ENCODE peak calls at places on chromosomes 2 and 18, in nine cellular contexts. V, A, K, O, M, G, W, I and B are unnamed samples.

GRCh38 chr2:61750624-61751023 is 103.2 kb downstream of the FAM161A start:
- DNase-seq in W (no peak), O (no peak), G (peak; percentile 74), A (peak; percentile 63), V (no peak), K (no peak), I (no peak), M (no peak), B (no peak)

GRCh38 chr2:16043627-16044026 is 103.3 kb downstream of the MYCN start:
- DNase-seq in A (no peak), M (no peak), V (no peak), K (no peak), G (no peak), I (no peak), W (no peak), O (no peak), B (no peak)

GRCh38 chr18:11489266-11489899 is 120.0 kb upstream of the SLC35G4 start:
- DNase-seq in W (no peak), V (no peak), A (no peak), M (no peak), G (no peak), K (no peak), I (no peak), O (no peak), B (no peak)

GRCh38 chr18:70645971-70646370 is 357.1 kb downstream of the SOCS6 start:
- DNase-seq in K (no peak), I (no peak), G (no peak), W (no peak), M (no peak), A (no peak), O (no peak), V (no peak), B (no peak)

GRCh38 chr2:64203131-64204005 is 59.1 kb upstream of the PELI1 start:
- DNase-seq in I (peak; percentile 18), K (no peak), G (peak; percentile 71), A (no peak), M (no peak), V (peak; percentile 41), W (no peak), O (no peak), B (no peak)

GRCh38 chr2:180983468-180984388 is 3.3 kb downstream of the UBE2E3 start:
- DNase-seq in V (peak; percentile 42), G (peak; percentile 68), M (no peak), I (peak; percentile 73), A (peak; percentile 74), W (no peak), O (peak; percentile 50), K (peak; percentile 16), B (peak; percentile 20)

GRCh38 chr2:42200534-42201227 is 31.5 kb downstream of the EML4 start:
- DNase-seq in A (peak; percentile 85), V (peak; percentile 67), I (no peak), K (no peak), M (no peak), O (no peak), G (peak; percentile 79), W (no peak), B (no peak)

GRCh38 chr2:156593011-156593921 is 157.1 kb downstream of the GPD2 start:
- DNase-seq in I (peak; percentile 5), W (no peak), A (no peak), O (no peak), V (no peak), K (no peak), M (no peak), G (no peak), B (no peak)

GRCh38 chr18:56245856-56246575 is 392.4 kb downstream of the TXNL1 start:
- DNase-seq in W (no peak), I (no peak), K (no peak), V (peak; percentile 20), O (no peak), G (peak; percentile 82), M (no peak), A (peak; percentile 50), B (no peak)

GRCh38 chr2:101617786-101618185 is 79.7 kb upstream of the MAP4K4 start:
- DNase-seq in G (peak; percentile 55), K (no peak), W (no peak), O (no peak), A (no peak), V (peak; percentile 19), I (no peak), M (no peak), B (no peak)

GRCh38 chr18:26710460-26711096 is 154.9 kb downstream of the AQP4 start:
- DNase-seq in O (no peak), M (no peak), W (no peak), V (no peak), I (no peak), K (no peak), G (no peak), A (no peak), B (peak; percentile 34)

GRCh38 chr2:181058378-181059269 is 78.2 kb downstream of the UBE2E3 start:
- DNase-seq in I (peak; percentile 46), G (no peak), W (no peak), A (peak; percentile 34), O (no peak), V (no peak), M (peak; percentile 24), K (no peak), B (peak; percentile 68)

GRCh38 chr18:68992719-68993482 is 195.0 kb downstream of the CCDC102B start:
- DNase-seq in K (no peak), M (no peak), G (no peak), V (no peak), A (no peak), O (no peak), I (no peak), W (no peak), B (peak; percentile 6)

GRCh38 chr2:110216803-110217202 is 4.5 kb upstream of the MTLN start:
- DNase-seq in I (no peak), O (no peak), G (peak; percentile 18), A (no peak), W (no peak), V (no peak), M (no peak), K (no peak), B (no peak)

GRCh38 chr18:45528712-45529336 is 86.5 kb upstream of the SLC14A2 start:
- DNase-seq in I (no peak), V (no peak), G (no peak), K (no peak), W (no peak), O (no peak), M (no peak), A (no peak), B (no peak)

GRCh38 chr2:222576390-222577081 is 79.4 kb downstream of the FARSB start:
- DNase-seq in A (no peak), W (no peak), K (no peak), V (no peak), O (no peak), M (no peak), G (no peak), I (no peak), B (no peak)

GRCh38 chr2:222569826-222570225 is 86.1 kb downstream of the FARSB start:
- DNase-seq in V (no peak), K (no peak), A (no peak), I (no peak), G (peak; percentile 43), W (no peak), O (no peak), M (no peak), B (no peak)

GRCh38 chr2:222572264-222572721 is 83.6 kb downstream of the FARSB start:
- DNase-seq in I (no peak), O (no peak), A (peak; percentile 21), W (no peak), M (no peak), G (no peak), K (no peak), V (no peak), B (no peak)

GRCh38 chr2:222575618-222576017 is 80.3 kb downstream of the FARSB start:
- DNase-seq in I (no peak), W (no peak), G (no peak), M (no peak), V (no peak), A (no peak), O (no peak), K (no peak), B (no peak)

GRCh38 chr2:222572761-222573174 is 83.1 kb downstream of the FARSB start:
- DNase-seq in W (no peak), I (peak; percentile 47), V (no peak), K (no peak), G (peak; percentile 71), A (peak; percentile 73), M (no peak), O (no peak), B (no peak)
- TF ChIP-seq CTCF in W (no peak), I (no peak), V (no peak), K (no peak), G (no peak), A (no peak), M (no peak), O (no peak), B (no peak)

DNA sequence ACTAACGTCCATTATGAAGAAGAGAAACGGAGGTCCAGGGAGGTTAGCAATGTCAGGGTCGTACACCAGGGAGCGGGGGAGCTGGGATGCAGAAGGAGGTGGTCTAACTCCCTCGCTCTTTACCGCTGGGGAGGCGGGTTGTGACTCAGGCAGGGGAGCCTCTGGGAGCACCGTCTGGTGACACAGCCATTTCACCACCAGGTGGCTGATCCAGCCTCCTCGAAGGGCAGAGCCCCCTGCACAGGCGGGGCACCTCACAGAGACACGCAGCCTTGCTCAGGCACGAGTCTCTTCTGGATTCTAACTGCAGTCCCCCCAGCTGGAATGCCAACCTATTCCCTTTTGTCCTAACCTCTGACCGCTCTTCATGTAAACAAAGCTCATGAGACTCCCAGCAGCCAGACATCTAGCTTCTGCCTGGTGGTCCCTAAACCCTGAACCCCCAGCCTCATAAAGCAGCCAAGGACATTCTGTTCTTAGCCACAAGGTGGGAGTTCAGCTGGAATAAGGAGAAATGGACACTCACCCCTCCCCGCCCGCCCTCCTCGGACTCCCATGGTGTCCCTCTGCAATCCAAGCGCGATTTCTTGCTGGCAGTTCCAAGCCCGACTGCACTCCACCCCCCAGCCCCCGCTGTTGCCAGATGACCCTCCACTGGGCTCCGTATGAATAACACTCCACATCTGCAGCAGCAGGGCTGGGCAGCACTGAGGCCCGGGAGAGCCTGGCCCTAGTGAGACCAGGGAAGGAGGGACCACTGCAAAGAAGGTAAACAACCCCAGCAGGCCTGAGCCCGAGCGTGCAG is 84.4 kb downstream of the TNS1 start:
- DNase-seq in M (peak; percentile 37), V (no peak), K (no peak), W (no peak), G (peak; percentile 60), O (no peak), A (no peak), I (no peak), B (no peak)
- TF ChIP-seq CTCF in M (no peak), V (peak; percentile 28), K (no peak), W (peak; percentile 35), G (peak; percentile 25), O (peak; percentile 17), A (peak; percentile 45), I (no peak), B (no peak)

GRCh38 chr2:233976690-233977294 is 59.6 kb downstream of the TRPM8 start:
- DNase-seq in O (peak; percentile 73), G (peak; percentile 76), K (no peak), W (no peak), I (peak; percentile 44), V (peak; percentile 76), M (peak; percentile 34), A (peak; percentile 65), B (no peak)
- TF ChIP-seq CTCF in O (peak; percentile 36), G (peak; percentile 58), K (peak; percentile 69), W (peak; percentile 68), I (peak; percentile 32), V (peak; percentile 45), M (no peak), A (peak; percentile 44), B (peak; percentile 65)

DNA sequence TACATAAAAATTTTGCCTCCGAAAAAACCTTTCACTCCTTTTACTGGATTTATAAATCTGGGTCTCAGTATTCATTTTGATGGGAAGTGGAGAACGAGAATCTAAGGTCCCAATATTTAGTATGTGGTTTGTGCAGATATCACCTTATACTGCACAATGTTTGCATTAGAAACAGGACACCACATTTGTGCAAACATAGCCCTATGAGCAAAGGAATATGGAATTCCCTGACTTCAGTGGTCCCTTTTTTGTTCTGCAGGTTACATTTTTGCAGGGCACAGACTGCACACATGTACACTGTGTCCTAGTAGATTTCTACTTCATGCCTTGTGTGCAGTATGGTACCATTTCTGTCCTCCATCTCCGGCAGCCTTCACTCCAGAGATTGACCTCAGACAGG is 130.0 kb downstream of the CDH19 start:
- DNase-seq in A (no peak), O (no peak), M (no peak), V (no peak), K (no peak), G (no peak), W (no peak), I (no peak), B (no peak)
- TF ChIP-seq CTCF in A (no peak), O (no peak), M (no peak), V (no peak), K (no peak), G (no peak), W (no peak), I (no peak), B (no peak)